ENCODE peak calls at places on chromosomes 7 and 10, in five cellular contexts. W is WTC11, J is GM12878, N is K562, Y is H1. P is an unnamed sample.

GRCh38 chr10:78740976-78741375 is 327.8 kb upstream of the ZMIZ1 start:
- DNase-seq in J (no peak), W (no peak), Y (no peak), N (no peak), P (no peak)

GRCh38 chr7:33495207-33495606 is 365.8 kb downstream of the BBS9 start:
- DNase-seq in W (no peak), Y (no peak), N (no peak), J (no peak), P (no peak)

GRCh38 chr10:99612167-99612831 is 7.9 kb downstream of the SLC25A28 start:
- DNase-seq in N (peak), W (peak), Y (no peak), J (no peak), P (peak)

GRCh38 chr10:26555719-26556368 is 117.7 kb downstream of the APBB1IP start:
- DNase-seq in N (no peak), J (no peak), W (no peak), Y (no peak), P (peak)

GRCh38 chr10:118818621-118819221 is 64.0 kb upstream of the CACUL1 start:
- DNase-seq in W (no peak), Y (no peak), J (no peak), N (no peak), P (no peak)

GRCh38 chr7:104106106-104106505 is 101.7 kb downstream of the ORC5 start:
- DNase-seq in W (no peak), Y (no peak), N (no peak), J (no peak), P (peak)

GRCh38 chr10:122057841-122058240 is 68.9 kb downstream of the TACC2 start:
- DNase-seq in J (no peak), Y (no peak), N (no peak), W (no peak), P (no peak)

GRCh38 chr10:97889461-97890265 is 40.0 kb downstream of the GOLGA7B start:
- DNase-seq in W (no peak), J (no peak), Y (peak), N (peak), P (no peak)

GRCh38 chr10:103603382-103603781 is 109.9 kb downstream of the NEURL1 start:
- DNase-seq in Y (no peak), W (no peak), N (no peak), J (no peak), P (no peak)

GRCh38 chr10:111247781-111248389 is 171.1 kb downstream of the ADRA2A start:
- DNase-seq in Y (no peak), J (no peak), N (no peak), W (no peak), P (no peak)

GRCh38 chr7:148699772-148700629 is 1.3 kb downstream of the CUL1 start:
- DNase-seq in J (no peak), N (no peak), Y (no peak), W (no peak), P (peak)

GRCh38 chr7:73437091-73437490 is 3.5 kb downstream of the FZD9 start:
- DNase-seq in J (no peak), W (no peak), Y (no peak), N (no peak), P (no peak)

GRCh38 chr7:142782922-142783900 is 12.4 kb downstream of the PRSS2 start:
- DNase-seq in J (peak), Y (peak), N (peak), W (peak), P (peak)

GRCh38 chr7:77360969-77361368 is 55.2 kb downstream of the GSAP start:
- DNase-seq in Y (no peak), J (no peak), W (no peak), N (no peak), P (no peak)

GRCh38 chr7:132485600-132486594 is 90.4 kb downstream of the PLXNA4 start:
- DNase-seq in W (no peak), J (no peak), Y (no peak), N (no peak), P (no peak)

GRCh38 chr10:119656760-119657159 is 5.6 kb downstream of the BAG3 start:
- DNase-seq in J (no peak), N (no peak), Y (no peak), W (no peak), P (no peak)

GRCh38 chr10:110547139-110547761 is 20.2 kb upstream of the SMC3 start:
- DNase-seq in Y (no peak), J (no peak), W (no peak), N (peak), P (peak)

DNA sequence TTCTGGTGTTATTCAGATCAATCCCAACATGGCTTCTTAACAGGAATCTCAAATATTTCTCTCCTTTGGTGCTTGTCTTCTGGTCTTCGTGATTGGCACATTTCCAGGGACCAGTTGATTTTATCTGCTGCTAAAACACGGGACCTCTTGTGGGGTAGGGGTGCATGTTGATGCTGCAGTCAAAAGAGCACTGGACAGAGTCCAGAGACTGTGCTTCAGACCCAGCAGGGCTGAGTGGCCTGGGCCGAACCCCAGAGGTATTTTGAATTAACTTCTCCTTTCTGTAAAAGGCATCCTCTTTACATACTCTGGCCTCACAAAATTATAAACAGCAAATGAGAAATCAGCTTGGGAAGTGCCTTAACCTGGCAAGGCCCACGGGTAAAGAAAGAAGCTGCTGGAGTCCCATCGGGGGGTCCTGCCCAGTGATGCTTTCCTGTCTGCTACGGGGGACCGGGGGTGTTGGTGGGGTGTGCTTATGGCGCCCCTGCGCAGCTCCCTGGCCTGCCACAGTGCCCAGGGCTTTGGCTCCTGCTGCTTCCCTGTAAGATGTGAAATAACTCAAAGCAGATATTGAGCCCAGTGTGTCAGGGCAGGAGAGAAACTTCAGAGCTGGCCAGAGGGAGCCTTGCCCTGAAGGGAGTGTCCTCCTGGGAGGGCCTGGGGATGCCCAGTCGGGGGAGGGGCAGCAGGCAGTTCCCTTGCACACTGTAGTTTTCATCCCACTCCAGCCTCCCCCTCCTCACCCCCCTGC is 230.5 kb downstream of the TCF7L2 start:
- DNase-seq in N (no peak), J (no peak), W (no peak), Y (no peak), P (no peak)
- TF ChIP-seq ATF2 in N (no peak), J (no peak), W (no peak), Y (no peak), P (no peak)

GRCh38 chr7:1355568-1356340 is 103.5 kb downstream of the MICALL2 start:
- DNase-seq in W (peak), N (no peak), Y (no peak), J (no peak), P (no peak)
- TF ChIP-seq ATF2 in W (no peak), N (no peak), Y (no peak), J (no peak), P (no peak)

DNA sequence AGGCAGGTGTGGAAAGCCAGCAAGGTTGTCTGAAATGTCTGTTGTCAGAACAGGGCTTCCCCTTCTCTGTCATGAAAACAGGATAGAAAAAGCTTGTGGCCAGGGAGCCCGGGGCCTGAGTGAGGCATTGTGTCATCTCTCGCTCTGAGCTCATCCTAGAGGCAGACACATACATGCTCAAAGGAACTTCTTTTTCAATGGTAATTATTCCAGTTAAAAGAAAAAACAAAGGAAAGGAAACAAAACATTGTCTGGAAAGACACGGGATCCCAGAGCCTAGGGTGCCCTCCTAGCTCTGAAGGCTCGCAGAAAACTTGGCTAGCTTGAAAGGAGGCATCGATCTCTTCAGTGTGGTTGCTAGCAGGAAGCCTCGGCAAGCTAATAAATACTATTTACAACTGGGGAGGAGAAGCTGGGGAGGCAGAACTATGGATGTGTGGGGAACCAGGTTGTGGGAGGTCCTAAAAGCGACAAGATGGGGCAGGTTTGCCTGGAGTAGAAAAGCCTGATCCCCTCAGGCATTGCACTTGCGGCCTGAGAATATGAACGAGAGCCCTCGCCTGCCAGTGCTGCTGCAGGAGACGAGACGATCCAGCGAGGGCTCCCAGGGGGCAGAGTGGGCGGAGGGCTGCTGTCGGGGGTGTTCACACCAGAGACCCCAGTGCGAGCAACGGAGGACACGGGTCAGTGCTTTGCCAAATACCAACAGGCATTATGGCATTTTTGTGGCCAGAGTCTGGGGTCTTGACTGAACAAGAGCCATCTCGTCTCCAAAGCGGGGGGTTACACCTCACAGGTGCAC is 32.8 kb upstream of the DGKI start:
- DNase-seq in W (peak), J (no peak), Y (peak), N (no peak), P (no peak)
- TF ChIP-seq ATF2 in W (no peak), J (no peak), Y (no peak), N (no peak), P (no peak)

GRCh38 chr10:32017044-32017443 is 39.2 kb downstream of the KIF5B start:
- DNase-seq in N (no peak), Y (no peak), J (no peak), W (no peak), P (no peak)

GRCh38 chr10:32015386-32015785 is 40.8 kb downstream of the KIF5B start:
- DNase-seq in Y (no peak), J (no peak), N (no peak), W (no peak), P (no peak)
- TF ChIP-seq ATF2 in Y (no peak), J (no peak), N (no peak), W (no peak), P (no peak)